ENCODE peak calls at places on chromosomes 11 and 22, in six cellular contexts. F is right lobe of liver, E is hepatocyte, N is astrocyte, D is GM12878, J is IMR-90. V is an unnamed sample. For H3K36me3, the result is how much of the 10 kb centered on the place peaks cover.

GRCh38 chr11:64120951-64121569 is 44.9 kb downstream of the MACROD1 start:
- DNase-seq in F (no peak), E (no peak), N (peak), D (no peak), J (peak), V (peak)

GRCh38 chr22:47420211-47420610 is 657.8 kb downstream of the TBC1D22A start:
- DNase-seq in F (no peak), E (no peak), N (no peak), D (no peak), J (no peak), V (no peak)

GRCh38 chr11:117986981-117987495 is 844 bp downstream of the IL10RA start:
- DNase-seq in F (no peak), E (no peak), N (no peak), D (peak), J (no peak), V (no peak)

GRCh38 chr22:33674357-33674756 is 245.9 kb downstream of the LARGE1 start:
- DNase-seq in F (no peak), E (no peak), N (no peak), D (no peak), J (no peak), V (no peak)

GRCh38 chr11:119421941-119422504 is 949 bp downstream of the THY1 start:
- DNase-seq in F (no peak), E (peak), N (no peak), D (no peak), J (peak), V (no peak)

GRCh38 chr11:1691027-1691877 is 5.7 kb upstream of the KRTAP5-6 start:
- DNase-seq in F (peak), E (peak), N (no peak), D (no peak), J (no peak), V (no peak)

GRCh38 chr11:118634435-118635236 is 27.2 kb downstream of the PHLDB1 start:
- DNase-seq in F (peak), E (peak), N (peak), D (no peak), J (peak), V (peak)

GRCh38 chr11:15158351-15159015 is 43.8 kb downstream of the INSC start:
- DNase-seq in F (no peak), E (peak), N (peak), D (no peak), J (peak), V (no peak)

GRCh38 chr11:61007971-61008896 is 36.8 kb downstream of the CD6 start:
- DNase-seq in F (peak), E (peak), N (no peak), D (no peak), J (no peak), V (no peak)

GRCh38 chr11:100098560-100098959 is 588.5 kb upstream of the ARHGAP42 start:
- DNase-seq in F (no peak), E (no peak), N (no peak), D (no peak), J (no peak), V (no peak)

GRCh38 chr11:65592840-65593517 is 2.6 kb downstream of the KCNK7 start:
- DNase-seq in F (no peak), E (no peak), N (no peak), D (no peak), J (no peak), V (no peak)

GRCh38 chr11:64225608-64226506 is at the start of the genes NUDT22 and TRPT1:
- DNase-seq in F (peak), E (peak), N (peak), D (no peak), J (peak), V (peak)

GRCh38 chr11:126328444-126328843 is 24.6 kb downstream of the DCPS start:
- DNase-seq in F (peak), E (no peak), N (no peak), D (no peak), J (no peak), V (no peak)

GRCh38 chr11:46380340-46381045 is 976 bp upstream of the MDK start:
- DNase-seq in F (peak), E (peak), N (no peak), D (no peak), J (no peak), V (peak)

GRCh38 chr11:36008576-36008975 is 64.7 kb downstream of the LDLRAD3 start:
- DNase-seq in F (no peak), E (no peak), N (peak), D (no peak), J (peak), V (no peak)

GRCh38 chr11:63547076-63547475 is 10.5 kb downstream of the PLAAT4 start:
- DNase-seq in F (no peak), E (no peak), N (no peak), D (no peak), J (no peak), V (no peak)

GRCh38 chr22:28923826-28924732 is 40.7 kb downstream of the ZNRF3 start:
- DNase-seq in F (peak), E (peak), N (peak), D (no peak), J (no peak), V (peak)

GRCh38 chr22:29520851-29521250 is 32.7 kb downstream of the THOC5 start:
- DNase-seq in F (no peak), E (no peak), N (peak), D (no peak), J (peak), V (no peak)

GRCh38 chr22:46122511-46122971 is 27.8 kb upstream of the PPARA start:
- DNase-seq in F (peak), E (peak), N (no peak), D (no peak), J (peak), V (peak)

GRCh38 chr11:79314906-79315689 is 125.7 kb downstream of the TENM4 start:
- DNase-seq in F (no peak), E (peak), N (no peak), D (no peak), J (peak), V (no peak)

GRCh38 chr11:115676768-115677167 is 172.6 kb upstream of the CADM1 start:
- DNase-seq in F (no peak), E (no peak), N (peak), D (no peak), J (peak), V (no peak)

GRCh38 chr22:30876925-30877553 is 91.5 kb downstream of the MORC2 start:
- DNase-seq in F (peak), E (peak), N (peak), D (no peak), J (peak), V (peak)

GRCh38 chr11:12044799-12045198 is 36.4 kb upstream of the DKK3 start:
- DNase-seq in F (no peak), E (no peak), N (no peak), D (no peak), J (no peak), V (no peak)

GRCh38 chr22:19713650-19714319 is 518 bp upstream of the SEPTIN5 start:
- DNase-seq in F (no peak), E (peak), N (no peak), D (no peak), J (no peak), V (no peak)

GRCh38 chr11:93054881-93055280 is 85.4 kb downstream of the MTNR1B start:
- DNase-seq in F (no peak), E (peak), N (peak), D (no peak), J (peak), V (no peak)

GRCh38 chr11:9030601-9031000 is 26.8 kb upstream of the NRIP3 start:
- DNase-seq in F (no peak), E (no peak), N (no peak), D (no peak), J (no peak), V (no peak)

GRCh38 chr11:359181-359714 is 10.1 kb upstream of the B4GALNT4 start:
- DNase-seq in F (peak), E (no peak), N (no peak), D (no peak), J (no peak), V (no peak)

GRCh38 chr11:101870510-101870909 is 44.3 kb upstream of the CEP126 start:
- DNase-seq in F (no peak), E (peak), N (peak), D (no peak), J (peak), V (no peak)

GRCh38 chr11:35525501-35526175 is at the start of gene PAMR1:
- DNase-seq in F (peak), E (peak), N (peak), D (no peak), J (peak), V (peak)

GRCh38 chr11:64340671-64341335 is 799 bp downstream of the CCDC88B start:
- DNase-seq in F (peak), E (peak), N (no peak), D (no peak), J (no peak), V (peak)

GRCh38 chr11:1073261-1073724 is 1.4 kb upstream of the MUC2 start:
- DNase-seq in F (peak), E (peak), N (peak), D (no peak), J (peak), V (peak)

GRCh38 chr11:76698321-76699043 is 27.9 kb upstream of the LRRC32 start:
- DNase-seq in F (no peak), E (no peak), N (no peak), D (no peak), J (no peak), V (no peak)

GRCh38 chr11:96470521-96470920 is 80.7 kb downstream of the JRKL start:
- DNase-seq in F (no peak), E (no peak), N (no peak), D (no peak), J (no peak), V (no peak)

GRCh38 chr11:32215157-32215556 is 124.3 kb downstream of the RCN1 start:
- DNase-seq in F (no peak), E (no peak), N (no peak), D (no peak), J (no peak), V (no peak)

DNA sequence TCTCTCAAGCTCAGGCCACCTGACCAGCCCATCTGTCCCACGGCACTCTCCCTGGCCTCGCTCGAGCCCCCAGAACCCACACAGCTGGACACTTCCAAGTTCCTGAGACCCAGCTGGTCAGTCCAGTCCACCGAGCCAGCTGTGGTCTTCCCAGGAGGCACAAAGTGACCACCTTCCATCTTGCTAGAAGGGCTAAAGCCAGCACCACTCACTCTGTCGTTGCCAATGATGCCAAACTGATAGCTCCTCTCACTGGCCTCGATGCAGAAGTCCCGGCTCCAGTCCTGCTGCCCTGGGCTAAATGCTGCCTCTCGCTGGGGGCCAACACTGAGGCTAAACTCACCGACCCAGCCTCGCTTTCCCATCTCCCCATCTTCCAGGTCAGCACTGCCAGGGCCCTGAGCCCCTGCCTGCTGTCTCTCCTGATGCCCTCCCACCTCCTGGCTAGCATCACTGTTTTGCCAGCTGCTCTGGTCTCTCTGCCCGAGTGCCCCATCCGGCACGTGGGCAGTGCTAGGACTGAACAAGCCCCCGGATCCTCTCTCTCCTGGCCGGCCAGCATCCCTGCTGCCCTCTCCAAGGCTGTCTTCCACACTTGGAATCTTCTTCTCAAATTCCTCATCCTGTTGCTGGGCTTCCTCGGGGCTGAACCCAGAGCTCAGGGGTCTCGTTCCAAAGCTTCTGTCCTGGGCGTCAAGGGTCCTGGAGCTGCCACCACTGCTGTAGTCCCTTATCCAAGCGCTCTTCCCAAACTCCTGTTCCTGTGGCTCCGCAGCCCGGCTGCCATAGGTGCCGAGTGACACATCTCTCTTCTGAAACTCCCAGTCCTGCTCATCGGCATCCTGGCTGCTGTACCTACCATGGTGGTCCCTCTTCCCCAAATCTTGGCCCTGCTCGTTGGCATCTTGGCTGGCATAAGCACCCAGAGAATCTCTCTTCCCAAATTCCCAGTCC is 15.4 kb downstream of the TNKS1BP1 start:
- DNase-seq in F (no peak), E (no peak), N (no peak), D (no peak), J (no peak), V (no peak)
- H3K4me3 ChIP-seq in F (peak), E (no peak), N (no peak), D (no peak), J (no peak), V (no peak)

GRCh38 chr11:47551086-47551485 is 1.8 kb downstream of the CELF1 start:
- DNase-seq in F (no peak), E (peak), N (no peak), D (no peak), J (peak), V (no peak)
- H3K27ac ChIP-seq in F (peak), E (peak), N (no peak), D (peak), J (no peak), V (no peak)

GRCh38 chr22:25176175-25176574 is 23.5 kb upstream of the CRYBB3 start:
- DNase-seq in F (no peak), E (no peak), N (no peak), D (no peak), J (no peak), V (no peak)
- H3K36me3 ChIP-seq in F (half or more), E (under half), N (under half), D (under half), J (under half), V (half or more)

GRCh38 chr11:80315263-80315662 is 874.4 kb upstream of the TENM4 start:
- DNase-seq in F (no peak), E (no peak), N (no peak), D (no peak), J (no peak), V (no peak)

GRCh38 chr11:80320765-80321164 is 879.9 kb upstream of the TENM4 start:
- DNase-seq in F (no peak), E (no peak), N (no peak), D (no peak), J (no peak), V (no peak)

GRCh38 chr11:80317612-80318011 is 876.8 kb upstream of the TENM4 start:
- DNase-seq in F (no peak), E (no peak), N (no peak), D (no peak), J (no peak), V (no peak)

DNA sequence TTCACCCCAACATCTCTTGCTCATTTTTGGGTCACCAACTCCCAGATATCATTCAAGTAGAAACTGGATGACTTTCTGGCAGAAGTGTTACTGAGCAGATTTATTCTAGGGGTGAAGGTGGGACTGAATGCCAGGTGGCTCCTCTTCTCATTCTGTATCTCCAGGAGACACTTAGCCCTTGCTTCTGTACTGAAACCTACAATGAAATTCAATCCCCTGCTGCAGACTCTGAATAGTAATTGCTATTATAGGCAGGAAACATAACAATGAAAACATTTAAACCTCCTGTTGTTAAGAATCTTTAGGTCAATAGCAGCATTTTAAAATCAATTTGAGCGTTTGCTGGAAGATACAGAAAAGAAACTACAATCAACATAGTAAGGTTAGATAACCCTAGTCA is 879.4 kb upstream of the TENM4 start:
- DNase-seq in F (no peak), E (no peak), N (no peak), D (no peak), J (no peak), V (no peak)
- H3K4me3 ChIP-seq in F (no peak), E (no peak), N (no peak), D (no peak), J (no peak), V (no peak)

DNA sequence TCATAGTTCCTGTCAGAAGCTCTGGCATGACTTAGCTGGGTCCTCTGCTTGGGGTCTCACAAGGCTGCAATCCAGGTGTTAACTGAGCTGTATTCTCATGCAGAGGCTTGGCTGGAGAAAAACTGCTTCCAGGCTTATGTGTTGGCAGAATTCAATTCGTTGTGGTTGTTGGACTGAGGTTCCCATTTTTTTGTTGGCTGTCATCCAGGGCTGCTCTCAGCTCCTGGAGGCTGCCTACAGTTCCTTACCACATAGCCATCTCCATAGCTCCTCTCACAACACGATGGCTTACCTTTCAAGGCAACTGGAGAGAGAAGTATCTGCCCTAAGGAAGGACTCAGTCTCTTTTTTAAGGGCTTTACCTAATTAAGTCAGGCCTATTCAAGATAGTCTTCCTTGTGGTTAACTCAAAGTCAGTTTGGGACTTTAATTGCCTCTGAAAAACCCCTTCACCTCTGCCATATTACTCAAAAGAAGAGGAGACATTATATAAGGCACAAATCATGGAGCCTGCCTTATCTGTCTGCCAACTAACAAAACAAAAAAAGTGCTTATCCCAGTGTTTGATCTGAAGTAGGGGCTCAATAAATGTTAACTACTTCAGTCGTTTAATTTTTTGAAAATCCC is 35.2 kb downstream of the OR2AG2 start:
- DNase-seq in F (no peak), E (no peak), N (peak), D (no peak), J (no peak), V (no peak)
- H3K27ac ChIP-seq in F (no peak), E (no peak), N (no peak), D (no peak), J (no peak), V (no peak)

V was measured in heart right ventricle.